ENCODE peak calls at places on chromosomes 11 and 22, in seven cellular contexts. O, U, J, R, H, N and T are unnamed samples.

GRCh38 chr11:117482881-117483280 is 155.2 kb downstream of the CEP164 start:
- DNase-seq in J (no peak), N (no peak), R (no peak), O (no peak), U (no peak), H (no peak), T (no peak)

GRCh38 chr22:24592846-24593809 is at the start of gene LRRC75B:
- DNase-seq in N (peak), U (peak), J (peak), O (peak), H (peak), R (peak), T (peak)

GRCh38 chr11:41498726-41499125 is 39.3 kb upstream of the LRRC4C start:
- DNase-seq in U (no peak), H (no peak), N (peak), J (no peak), R (no peak), O (no peak), T (no peak)

GRCh38 chr11:94597896-94598295 is 30.7 kb downstream of the PIWIL4 start:
- DNase-seq in H (no peak), N (no peak), J (no peak), U (no peak), R (no peak), O (no peak), T (no peak)

GRCh38 chr11:122210378-122210995 is 94.5 kb upstream of the BLID start:
- DNase-seq in H (no peak), J (no peak), U (no peak), R (no peak), O (no peak), N (no peak), T (no peak)

GRCh38 chr22:47056776-47057470 is 294.5 kb downstream of the TBC1D22A start:
- DNase-seq in O (no peak), N (no peak), R (no peak), J (no peak), H (no peak), U (no peak), T (no peak)

GRCh38 chr11:94325681-94326080 is 21.3 kb downstream of the IZUMO1R start:
- DNase-seq in O (no peak), R (peak), J (no peak), U (no peak), H (peak), N (no peak), T (no peak)

GRCh38 chr11:94128171-94128745 is 383 bp upstream of the PANX1 start:
- DNase-seq in O (no peak), J (no peak), U (no peak), R (peak), H (no peak), N (no peak), T (no peak)

GRCh38 chr11:63179446-63180068 is 35.5 kb upstream of the SLC22A24 start:
- DNase-seq in U (no peak), R (no peak), N (no peak), O (no peak), J (no peak), H (no peak), T (no peak)

GRCh38 chr11:91850533-91851305 is 373.9 kb upstream of the FAT3 start:
- DNase-seq in O (no peak), J (no peak), H (no peak), R (no peak), U (no peak), N (no peak), T (no peak)

GRCh38 chr11:69060806-69061712 is 12.3 kb downstream of the TPCN2 start:
- DNase-seq in O (no peak), H (no peak), R (no peak), U (no peak), J (no peak), N (no peak), T (no peak)

GRCh38 chr22:41177626-41178424 is 27.3 kb upstream of the L3MBTL2 start:
- DNase-seq in N (no peak), R (peak), O (no peak), H (no peak), U (no peak), J (no peak), T (peak)

GRCh38 chr11:122754553-122755322 is 83.6 kb upstream of the CRTAM start:
- DNase-seq in R (peak), H (peak), N (no peak), O (no peak), J (no peak), U (no peak), T (no peak)

GRCh38 chr22:30062934-30063333 is 17.3 kb upstream of the HORMAD2 start:
- DNase-seq in O (no peak), N (no peak), H (no peak), J (no peak), U (no peak), R (no peak), T (no peak)

GRCh38 chr22:38310518-38311330 is 6.5 kb downstream of the CSNK1E start:
- DNase-seq in J (no peak), H (no peak), N (no peak), U (no peak), R (no peak), O (no peak), T (no peak)

GRCh38 chr11:73330569-73331093 is 22.6 kb downstream of the ARHGEF17 start:
- DNase-seq in R (no peak), U (no peak), H (no peak), O (no peak), J (no peak), N (no peak), T (no peak)

GRCh38 chr11:60929774-60930173 is 5.5 kb downstream of the TMEM132A start:
- DNase-seq in U (no peak), N (no peak), R (no peak), O (no peak), H (no peak), J (no peak), T (no peak)